ENCODE peak calls at places on chromosomes 2 and 18, in five cellular contexts. K is SJSA1, Q is NT2/D1, T is lower lobe of right lung, H is tibial nerve. N is an unnamed sample. For H3K9me3 and H3K4me1, the result is how much of the 10 kb centered on the place peaks cover.

GRCh38 chr2:179661986-179662385 is 199.4 kb downstream of the ZNF385B start:
- DNase-seq in T (no peak), Q (no peak), H (no peak), K (no peak), N (no peak)

GRCh38 chr2:218882866-218883366 is 2.3 kb downstream of the WNT10A start:
- DNase-seq in T (no peak), H (no peak), Q (no peak), K (no peak), N (no peak)

GRCh38 chr2:41353060-41353459 is 694.8 kb upstream of the PKDCC start:
- DNase-seq in K (no peak), T (no peak), Q (no peak), H (no peak), N (no peak)

GRCh38 chr18:49898421-49898820 is 85.1 kb upstream of the ACAA2 start:
- DNase-seq in H (peak), T (no peak), K (peak), Q (peak), N (no peak)

GRCh38 chr2:161355106-161355505 is 46.9 kb downstream of the PSMD14 start:
- DNase-seq in K (no peak), H (no peak), Q (no peak), T (no peak), N (no peak)

GRCh38 chr2:102001767-102002142 is 10.0 kb downstream of the IL1R2 start:
- DNase-seq in T (no peak), H (no peak), K (no peak), Q (no peak), N (no peak)

GRCh38 chr18:48038636-48039035 is 108.2 kb upstream of the SMAD2 start:
- DNase-seq in T (no peak), K (no peak), Q (no peak), H (no peak), N (peak)

GRCh38 chr2:158998486-158999248 is 30.2 kb downstream of the TANC1 start:
- DNase-seq in T (no peak), H (no peak), Q (no peak), K (peak), N (no peak)

GRCh38 chr2:69989017-69989416 is 27.6 kb upstream of the ASPRV1 start:
- DNase-seq in T (no peak), Q (no peak), H (no peak), K (no peak), N (no peak)

GRCh38 chr2:241576293-241576654 is 17.7 kb downstream of the BOK start:
- DNase-seq in Q (no peak), H (no peak), T (peak), K (peak), N (no peak)

GRCh38 chr18:1463981-1464380 is 559.3 kb downstream of the ADCYAP1 start:
- DNase-seq in Q (no peak), H (no peak), T (no peak), K (no peak), N (no peak)

GRCh38 chr18:55998071-55998522 is 410.1 kb upstream of the TCF4 start:
- DNase-seq in K (peak), T (no peak), Q (no peak), H (no peak), N (peak)

GRCh38 chr2:175871949-175872348 is 130.1 kb downstream of the LNPK start:
- DNase-seq in Q (no peak), H (no peak), K (no peak), T (no peak), N (no peak)

GRCh38 chr2:19086351-19086750 is 272.1 kb downstream of the OSR1 start:
- DNase-seq in T (no peak), H (no peak), Q (peak), K (no peak), N (no peak)

GRCh38 chr18:10936211-10937053 is 212.9 kb downstream of the PIEZO2 start:
- DNase-seq in K (no peak), T (no peak), Q (no peak), H (no peak), N (no peak)

GRCh38 chr2:33342171-33342570 is 134.3 kb upstream of the RASGRP3 start:
- DNase-seq in K (no peak), T (no peak), Q (no peak), H (no peak), N (no peak)

GRCh38 chr2:128359841-128360240 is 41.2 kb upstream of the HS6ST1 start:
- DNase-seq in H (no peak), T (no peak), Q (no peak), K (no peak), N (no peak)

GRCh38 chr18:7918696-7919095 is 351.6 kb downstream of the PTPRM start:
- DNase-seq in T (no peak), K (no peak), H (no peak), Q (no peak), N (no peak)

GRCh38 chr2:207046642-207047213 is 107.4 kb downstream of the CPO start:
- DNase-seq in K (peak), T (no peak), Q (no peak), H (peak), N (no peak)

GRCh38 chr2:218406949-218407703 is 7.5 kb downstream of the CTDSP1 start:
- DNase-seq in H (peak), T (peak), K (no peak), Q (no peak), N (peak)

GRCh38 chr2:96091711-96092579 is 24.4 kb downstream of the ADRA2B start:
- DNase-seq in K (no peak), Q (no peak), T (peak), H (peak), N (peak)

GRCh38 chr2:101899871-101900270 is 91.9 kb upstream of the IL1R2 start:
- DNase-seq in T (no peak), Q (no peak), H (no peak), K (no peak), N (no peak)

GRCh38 chr18:48084041-48084757 is 153.7 kb upstream of the SMAD2 start:
- DNase-seq in T (no peak), K (no peak), Q (no peak), H (no peak), N (no peak)

GRCh38 chr2:83951378-83951947 is 507.6 kb downstream of the SUCLG1 start:
- DNase-seq in Q (no peak), K (no peak), T (no peak), H (no peak), N (no peak)

GRCh38 chr2:157875720-157876065 is 437 bp downstream of the ACVR1 start:
- DNase-seq in H (peak), T (peak), K (no peak), Q (no peak), N (peak)

GRCh38 chr2:866009-866680 is 84.5 kb upstream of the SNTG2 start:
- DNase-seq in H (no peak), K (no peak), Q (peak), T (no peak), N (no peak)

GRCh38 chr2:135454608-135455007 is 76.4 kb downstream of the ZRANB3 start:
- DNase-seq in H (no peak), Q (no peak), T (no peak), K (no peak), N (no peak)
- H3K9me3 ChIP-seq in H (under half), Q (under half), T (under half), K (under half), N (under half)

DNA sequence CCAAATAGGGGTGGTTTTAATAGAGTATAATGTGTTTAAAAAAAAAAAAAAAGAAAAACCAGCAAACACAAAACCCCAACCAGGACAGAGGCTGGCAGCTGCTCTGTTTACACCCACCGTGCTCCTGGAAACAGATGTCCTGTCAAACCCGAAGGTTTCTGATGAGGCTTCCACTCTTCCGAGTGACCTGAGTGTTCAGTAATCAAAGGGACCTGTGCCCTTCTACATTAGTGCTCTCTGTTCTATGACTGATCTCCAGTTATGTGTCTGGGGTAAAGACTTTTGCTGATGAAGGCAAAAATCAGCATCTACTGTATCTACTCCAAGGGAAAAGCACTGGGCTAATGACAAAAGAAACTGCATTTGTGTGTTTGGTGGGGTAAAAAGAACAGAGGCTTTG is 3.5 kb upstream of the KLHL29 start:
- DNase-seq in K (no peak), Q (no peak), T (no peak), H (no peak), N (no peak)
- H3K4me1 ChIP-seq in K (under half), Q (under half), T (under half), H (under half), N (under half)

GRCh38 chr2:240526521-240526920 is 31.3 kb downstream of the ANKMY1 start:
- DNase-seq in Q (no peak), T (no peak), H (no peak), K (no peak), N (no peak)

GRCh38 chr2:240529344-240529999 is 28.3 kb downstream of the ANKMY1 start:
- DNase-seq in Q (no peak), T (no peak), H (no peak), K (no peak), N (no peak)

GRCh38 chr2:240527153-240527750 is 30.5 kb downstream of the ANKMY1 start:
- DNase-seq in T (no peak), K (no peak), Q (no peak), H (no peak), N (no peak)

GRCh38 chr2:240530181-240530580 is 27.6 kb downstream of the ANKMY1 start:
- DNase-seq in T (no peak), K (no peak), Q (no peak), H (no peak), N (no peak)

GRCh38 chr2:240528406-240529040 is 29.3 kb downstream of the ANKMY1 start:
- DNase-seq in H (no peak), Q (no peak), K (no peak), T (no peak), N (no peak)
- H3K9me3 ChIP-seq in H (under half), Q (half or more), K (under half), T (under half), N (under half)

GRCh38 chr2:26616032-26616863 is 24.9 kb downstream of the CIB4 start:
- DNase-seq in H (no peak), Q (no peak), K (no peak), T (peak), N (no peak)
- H3K4me1 ChIP-seq in H (under half), Q (under half), K (under half), T (under half), N (under half)

GRCh38 chr18:26403451-26403850 is 144.9 kb downstream of the KCTD1 start:
- DNase-seq in T (no peak), K (no peak), H (no peak), Q (no peak), N (no peak)
- H3K9me3 ChIP-seq in T (under half), K (under half), H (under half), Q (under half), N (under half)

DNA sequence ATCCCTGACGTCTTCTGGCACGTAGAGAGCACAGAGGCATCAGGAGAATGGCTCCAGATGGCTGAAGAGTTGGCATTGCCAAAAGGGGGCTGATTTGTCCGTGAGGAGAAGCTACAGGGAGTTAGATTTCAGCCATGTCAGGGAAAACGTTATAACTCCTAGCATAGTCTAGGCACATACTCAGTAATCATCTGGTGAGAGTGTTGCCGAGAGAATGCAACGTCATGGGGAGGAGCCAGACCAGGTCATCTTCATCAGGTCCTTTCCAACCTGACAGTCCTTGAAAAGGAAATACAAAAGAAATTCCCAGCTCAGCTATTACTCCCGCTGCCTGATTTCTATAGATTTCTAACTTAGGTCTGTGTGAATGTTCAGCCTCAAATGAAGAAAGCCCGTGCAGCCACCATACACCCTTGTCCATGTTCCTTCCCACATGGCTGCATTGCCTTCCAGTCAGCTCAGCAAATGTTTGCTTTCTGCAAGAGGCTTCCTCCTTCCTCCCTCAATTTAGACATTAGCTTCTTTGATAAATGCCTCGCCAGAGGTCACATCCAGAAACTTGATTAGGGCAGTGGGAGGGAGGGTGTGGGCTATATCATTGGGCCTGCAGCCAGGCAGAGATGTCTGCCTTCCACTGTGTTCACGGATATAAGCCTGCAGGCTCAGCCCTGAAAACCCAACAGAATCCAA is 93.0 kb downstream of the STPG4 start:
- DNase-seq in Q (no peak), K (no peak), T (no peak), H (no peak), N (no peak)
- H3K4me1 ChIP-seq in Q (under half), K (half or more), T (half or more), H (half or more), N (under half)

DNA sequence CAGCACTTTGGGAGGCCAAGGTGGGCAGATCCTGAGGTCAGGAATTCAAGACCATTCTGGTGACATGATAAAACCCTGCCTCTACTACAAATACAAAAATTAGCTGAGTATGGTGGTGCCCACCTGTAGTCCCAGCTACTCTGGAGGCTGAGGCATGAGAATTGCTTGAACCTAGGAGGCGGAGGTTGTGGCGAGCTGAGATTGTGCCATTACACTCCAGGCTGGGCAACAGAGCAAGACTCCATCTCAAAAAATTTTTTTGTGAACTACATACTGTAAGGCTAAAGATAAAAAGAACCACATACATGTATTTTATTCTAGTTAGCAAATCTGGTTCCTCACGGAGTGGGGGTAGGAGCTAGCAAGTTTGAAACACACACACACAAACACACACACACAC is 45.1 kb downstream of the RAB10 start:
- DNase-seq in T (no peak), Q (no peak), H (no peak), K (no peak), N (no peak)
- H3K9me3 ChIP-seq in T (under half), Q (under half), H (under half), K (under half), N (under half)

DNA sequence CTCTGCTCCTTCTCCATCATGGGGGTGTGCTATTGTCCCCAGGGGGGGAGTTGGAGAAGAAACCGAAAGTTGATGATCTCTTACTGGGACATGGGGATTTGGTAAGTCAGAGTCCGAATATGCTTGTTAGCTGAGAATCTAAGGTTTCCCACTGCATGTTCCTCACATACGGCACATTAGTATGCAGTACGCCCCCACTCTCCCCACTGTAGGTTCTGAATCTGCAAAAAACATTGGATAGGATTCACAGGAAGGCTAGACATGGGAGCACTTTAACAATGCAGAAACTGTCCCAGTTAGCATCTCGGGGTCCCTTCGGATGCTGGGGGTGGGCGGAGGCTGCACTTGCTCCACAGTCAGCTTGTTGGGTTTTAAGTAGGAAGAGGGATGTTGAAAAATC is 102.3 kb downstream of the STPG4 start:
- DNase-seq in T (no peak), K (no peak), Q (no peak), H (no peak), N (no peak)
- H3K4me1 ChIP-seq in T (under half), K (under half), Q (under half), H (under half), N (under half)

GRCh38 chr2:8154270-8154669 is 527.6 kb upstream of the ID2 start:
- DNase-seq in H (no peak), T (no peak), Q (no peak), K (no peak), N (no peak)

GRCh38 chr2:8149985-8150547 is 531.8 kb upstream of the ID2 start:
- DNase-seq in Q (no peak), T (no peak), H (no peak), K (peak), N (no peak)

GRCh38 chr2:8152392-8153257 is 529.2 kb upstream of the ID2 start:
- DNase-seq in K (no peak), H (no peak), Q (no peak), T (no peak), N (no peak)

GRCh38 chr2:8153258-8153718 is 528.6 kb upstream of the ID2 start:
- DNase-seq in Q (no peak), T (no peak), H (no peak), K (no peak), N (no peak)

GRCh38 chr2:8151888-8152287 is 530.0 kb upstream of the ID2 start:
- DNase-seq in H (no peak), T (no peak), Q (no peak), K (no peak), N (no peak)
- H3K9me3 ChIP-seq in H (under half), T (under half), Q (under half), K (under half), N (under half)

N was measured in left lung.